ENCODE peak calls at places on chromosomes 1 and 21, in six cellular contexts. M is nephron progenitor cell, O is upper lobe of right lung, Y is H9, X is tibial nerve, N is astrocyte of the spinal cord. A is an unnamed sample.

GRCh38 chr1:29123871-29124365 is at the start of gene TMEM200B:
- DNase-seq in M (peak), O (no peak), Y (no peak), X (no peak), N (peak), A (no peak)

GRCh38 chr1:11291049-11291448 is 18.1 kb downstream of the UBIAD1 start:
- DNase-seq in N (no peak), M (no peak), X (no peak), O (no peak), Y (no peak), A (no peak)

GRCh38 chr21:45136927-45137611 is 62.7 kb downstream of the ADARB1 start:
- DNase-seq in O (peak), X (peak), Y (peak), M (peak), N (peak), A (peak)

GRCh38 chr1:1957533-1957961 is 38.5 kb upstream of the TMEM52 start:
- DNase-seq in O (no peak), M (peak), X (no peak), N (no peak), Y (no peak), A (no peak)

GRCh38 chr1:228346731-228347130 is 59.9 kb downstream of the TRIM11 start:
- DNase-seq in M (peak), O (no peak), Y (no peak), N (no peak), X (no peak), A (no peak)

GRCh38 chr1:114180742-114181141 is 27.1 kb upstream of the SYT6 start:
- DNase-seq in M (no peak), N (no peak), O (no peak), Y (no peak), X (no peak), A (no peak)

GRCh38 chr1:238061967-238062613 is 171.4 kb upstream of the ZP4 start:
- DNase-seq in Y (no peak), N (peak), X (no peak), M (no peak), O (no peak), A (no peak)

GRCh38 chr21:40120944-40121575 is 253.8 kb downstream of the PCP4 start:
- DNase-seq in X (no peak), N (peak), Y (no peak), M (no peak), O (no peak), A (no peak)

GRCh38 chr1:1432951-1433803 is 2.3 kb upstream of the VWA1 start:
- DNase-seq in N (no peak), O (peak), M (peak), X (peak), Y (peak), A (peak)

GRCh38 chr1:183231545-183231944 is 45.5 kb downstream of the LAMC2 start:
- DNase-seq in M (no peak), O (no peak), X (no peak), Y (no peak), N (no peak), A (no peak)

GRCh38 chr1:184843732-184844495 is 89.3 kb upstream of the EDEM3 start:
- DNase-seq in X (no peak), O (no peak), N (no peak), M (no peak), Y (no peak), A (no peak)

GRCh38 chr1:202270871-202271326 is 70.8 kb downstream of the UBE2T start:
- DNase-seq in X (no peak), Y (peak), O (no peak), N (no peak), M (no peak), A (no peak)

GRCh38 chr1:11558286-11558685 is 79.3 kb downstream of the DISP3 start:
- DNase-seq in Y (no peak), M (no peak), X (no peak), O (peak), N (no peak), A (no peak)

GRCh38 chr21:35154788-35155187 is 105.7 kb upstream of the RUNX1 start:
- DNase-seq in O (no peak), N (no peak), Y (no peak), X (no peak), M (no peak), A (no peak)

GRCh38 chr1:156801409-156802121 is 15.1 kb downstream of the SH2D2A start:
- DNase-seq in N (peak), X (no peak), Y (no peak), M (no peak), O (no peak), A (no peak)

GRCh38 chr1:241600496-241600901 is 39.7 kb downstream of the CHML start:
- DNase-seq in Y (no peak), O (no peak), M (no peak), N (peak), X (no peak), A (no peak)

GRCh38 chr21:41369105-41369914 is 7.5 kb downstream of the MX2 start:
- DNase-seq in O (peak), M (peak), Y (peak), N (no peak), X (no peak), A (peak)

GRCh38 chr1:181152892-181153633 is 64.6 kb downstream of the IER5 start:
- DNase-seq in Y (no peak), N (peak), O (peak), M (peak), X (peak), A (no peak)

GRCh38 chr1:58812468-58812867 is 28.6 kb upstream of the JUN start:
- DNase-seq in N (no peak), Y (no peak), M (no peak), O (no peak), X (no peak), A (no peak)

GRCh38 chr1:240562111-240562590 is 49.8 kb downstream of the GREM2 start:
- DNase-seq in Y (no peak), N (no peak), X (no peak), O (no peak), M (no peak), A (no peak)

GRCh38 chr1:185741551-185741950 is 7.4 kb downstream of the HMCN1 start:
- DNase-seq in X (no peak), N (no peak), M (no peak), Y (no peak), O (no peak), A (no peak)

GRCh38 chr1:6127587-6128163 is 52.4 kb downstream of the CHD5 start:
- DNase-seq in M (peak), Y (peak), O (peak), X (peak), N (peak), A (peak)

GRCh38 chr1:179921472-179921871 is 33.1 kb upstream of the CEP350 start:
- DNase-seq in X (no peak), O (no peak), M (no peak), N (no peak), Y (no peak), A (no peak)

GRCh38 chr1:231986631-231987291 is 360.2 kb downstream of the DISC1 start:
- DNase-seq in N (no peak), O (no peak), X (peak), M (no peak), Y (no peak), A (no peak)

GRCh38 chr1:162678439-162678838 is 46.2 kb downstream of the DDR2 start:
- DNase-seq in O (no peak), N (peak), Y (no peak), M (no peak), X (no peak), A (no peak)

GRCh38 chr1:154352581-154353459 is 27.5 kb downstream of the ATP8B2 start:
- DNase-seq in N (peak), Y (peak), X (no peak), M (peak), O (peak), A (peak)

GRCh38 chr1:33930346-33931114 is 66.7 kb downstream of the HMGB4 start:
- DNase-seq in X (no peak), O (no peak), N (no peak), Y (no peak), M (peak), A (no peak)

GRCh38 chr21:16176570-16176969 is 446.8 kb downstream of the USP25 start:
- DNase-seq in N (no peak), Y (no peak), O (no peak), M (no peak), X (no peak), A (no peak)

GRCh38 chr1:101193733-101194169 is 43.1 kb upstream of the S1PR1 start:
- DNase-seq in Y (no peak), O (no peak), X (no peak), M (no peak), N (no peak), A (no peak)

GRCh38 chr1:42733415-42734200 is 6.4 kb downstream of the CLDN19 start:
- DNase-seq in N (no peak), Y (no peak), X (no peak), O (no peak), M (no peak), A (no peak)

GRCh38 chr1:173161510-173162221 is 45.5 kb downstream of the TNFSF4 start:
- DNase-seq in Y (no peak), O (no peak), N (peak), X (no peak), M (no peak), A (no peak)

GRCh38 chr1:156933136-156933535 is 12.7 kb downstream of the LRRC71 start:
- DNase-seq in O (no peak), N (no peak), X (no peak), M (no peak), Y (no peak), A (no peak)

GRCh38 chr1:240000634-240001033 is 91.0 kb upstream of the FMN2 start:
- DNase-seq in N (peak), M (no peak), Y (no peak), X (no peak), O (no peak), A (no peak)

GRCh38 chr1:184854456-184855180 is 100.0 kb upstream of the EDEM3 start:
- DNase-seq in O (no peak), X (no peak), M (no peak), Y (no peak), N (peak), A (no peak)

GRCh38 chr1:46218443-46218842 is 15.3 kb downstream of the LURAP1 start:
- DNase-seq in O (no peak), Y (no peak), N (no peak), M (no peak), X (no peak), A (no peak)

GRCh38 chr1:76198452-76198851 is 123.9 kb downstream of the ST6GALNAC3 start:
- DNase-seq in Y (no peak), M (no peak), N (peak), X (no peak), O (no peak), A (no peak)

GRCh38 chr1:175788586-175789252 is 45.3 kb upstream of the TNR start:
- DNase-seq in Y (no peak), O (no peak), M (no peak), N (no peak), X (no peak), A (no peak)

GRCh38 chr1:175797576-175797975 is 54.2 kb upstream of the TNR start:
- DNase-seq in N (no peak), X (no peak), O (no peak), M (no peak), Y (peak), A (no peak)

GRCh38 chr1:175793617-175794016 is 50.2 kb upstream of the TNR start:
- DNase-seq in M (no peak), Y (no peak), N (no peak), X (no peak), O (no peak), A (no peak)

DNA sequence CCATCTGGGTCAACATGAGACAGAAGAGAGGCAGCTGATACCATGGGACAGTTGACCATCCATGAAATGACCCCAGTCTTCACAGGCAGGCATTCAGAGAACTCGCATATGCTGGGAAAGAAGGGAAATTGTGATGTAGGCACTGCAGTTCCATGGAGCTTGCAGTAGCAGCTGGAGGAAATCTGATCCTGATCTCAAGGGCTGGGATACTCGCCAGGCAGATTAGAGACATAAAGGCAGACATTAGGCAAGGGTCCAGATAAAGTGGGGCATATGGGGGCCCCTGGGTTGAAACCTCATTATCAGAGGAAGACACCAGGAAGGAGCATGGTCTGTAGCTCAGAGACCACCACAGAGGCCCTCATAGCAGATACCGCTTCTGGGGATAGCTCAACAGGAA is 48.7 kb upstream of the TNR start:
- DNase-seq in N (no peak), M (no peak), X (no peak), Y (no peak), O (no peak), A (no peak)
- TF ChIP-seq CTCF in N (no peak), M (no peak), X (no peak), Y (no peak), O (no peak), A (no peak)

GRCh38 chr1:158122823-158123390 is 57.8 kb upstream of the CD1D start:
- DNase-seq in Y (no peak), O (no peak), N (no peak), X (no peak), M (no peak), A (no peak)

GRCh38 chr1:158118713-158119402 is 61.8 kb upstream of the CD1D start:
- DNase-seq in Y (peak), O (no peak), N (no peak), X (no peak), M (no peak), A (no peak)

GRCh38 chr1:158124034-158124433 is 56.7 kb upstream of the CD1D start:
- DNase-seq in O (no peak), X (no peak), Y (no peak), N (peak), M (no peak), A (no peak)

GRCh38 chr1:158120254-158120653 is 60.4 kb upstream of the CD1D start:
- DNase-seq in Y (no peak), X (no peak), N (no peak), M (no peak), O (no peak), A (no peak)

DNA sequence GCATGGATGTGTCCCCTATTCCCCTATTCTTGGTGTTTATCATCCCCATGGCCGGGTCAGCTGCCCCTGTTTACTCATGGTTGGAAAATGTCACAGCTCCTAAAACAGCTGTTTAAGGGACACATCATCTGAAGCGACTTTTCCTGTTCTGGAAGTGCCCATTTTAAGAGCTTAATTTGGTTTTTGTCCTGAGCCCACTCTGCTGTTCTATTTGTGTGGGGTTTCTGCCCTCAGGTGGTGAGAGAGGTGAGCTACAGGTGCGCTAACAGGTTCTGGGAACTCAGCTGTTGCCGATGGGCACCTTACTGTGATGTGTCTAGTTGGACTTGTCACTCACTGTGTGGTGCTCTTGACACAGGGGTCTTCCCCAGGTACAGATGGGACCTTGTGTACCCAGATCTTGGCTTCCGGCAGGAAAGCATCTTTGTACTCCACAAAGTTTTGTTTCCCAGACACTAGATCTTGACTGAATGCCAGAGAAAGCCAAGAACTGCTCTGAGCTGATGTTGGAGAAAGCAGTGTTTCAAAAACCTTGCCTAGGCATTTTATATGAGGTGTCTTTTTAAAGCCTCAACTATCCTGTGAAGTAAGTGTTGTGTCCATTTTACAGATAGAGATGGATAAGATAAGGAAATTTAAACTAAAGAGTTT is 59.0 kb upstream of the CD1D start:
- DNase-seq in X (no peak), M (peak), Y (peak), N (peak), O (no peak), A (peak)
- TF ChIP-seq CTCF in X (peak), M (peak), Y (peak), N (peak), O (peak), A (peak)

DNA sequence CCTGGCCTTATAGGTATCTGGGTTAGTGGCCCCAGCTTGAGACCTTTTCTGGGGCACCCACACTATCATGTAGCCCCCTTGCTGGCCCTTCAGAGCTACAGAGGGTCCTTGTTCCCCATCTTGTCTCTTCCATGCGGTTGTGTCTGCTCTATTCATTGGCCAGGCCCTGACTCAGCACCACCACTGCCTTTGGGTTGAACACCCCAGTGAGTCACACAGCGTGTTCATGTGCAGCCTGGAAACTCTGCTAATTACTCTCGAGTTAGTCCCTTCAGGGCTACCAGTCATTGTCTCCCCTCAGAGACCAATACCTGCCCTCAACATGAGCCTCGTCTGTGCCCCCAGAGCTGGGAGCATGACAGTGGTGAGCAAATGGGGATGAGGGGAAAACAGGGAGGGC is 28.2 kb upstream of the IKBKE start:
- DNase-seq in X (no peak), M (no peak), N (peak), O (no peak), Y (no peak), A (no peak)
- TF ChIP-seq CTCF in X (no peak), M (no peak), N (no peak), O (no peak), Y (no peak), A (no peak)

DNA sequence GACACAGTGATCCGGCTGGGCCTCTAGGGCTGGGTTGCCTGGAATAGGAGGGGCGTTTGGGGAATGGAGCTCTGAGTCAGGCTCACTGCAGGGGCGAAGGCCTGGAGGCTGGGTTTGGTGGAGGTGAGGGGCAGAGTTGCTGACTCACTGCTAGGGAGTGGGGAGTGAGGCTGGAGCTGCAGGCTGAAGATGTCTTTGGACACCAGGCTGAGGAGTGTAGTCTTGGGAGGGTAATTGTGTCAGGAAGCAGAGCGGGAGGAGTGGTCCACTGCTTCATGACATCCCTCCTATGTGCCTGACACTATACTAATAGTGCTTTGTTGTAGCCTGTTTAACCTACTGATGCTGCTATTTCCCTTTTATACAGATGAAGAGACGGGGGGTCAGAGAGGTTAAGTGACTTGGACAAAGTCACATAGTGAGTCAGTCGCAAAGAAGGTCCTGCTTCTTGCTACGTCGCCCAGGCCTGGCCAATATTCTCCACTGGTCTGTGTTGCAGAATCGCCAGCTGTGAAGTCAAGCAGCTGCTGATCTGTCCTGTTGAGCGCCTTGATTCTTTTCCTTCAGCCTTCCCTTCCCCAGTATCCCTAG is 13.6 kb downstream of the ACTL8 start:
- DNase-seq in N (peak), M (no peak), O (no peak), X (no peak), Y (no peak), A (no peak)
- TF ChIP-seq CTCF in N (no peak), M (no peak), O (no peak), X (no peak), Y (no peak), A (no peak)

GRCh38 chr1:9653783-9654517 is 2.4 kb downstream of the PIK3CD start:
- DNase-seq in M (no peak), O (no peak), N (no peak), X (no peak), Y (no peak), A (no peak)

GRCh38 chr1:9651220-9651564 is 339 bp upstream of the PIK3CD start:
- DNase-seq in M (no peak), Y (no peak), N (no peak), O (no peak), X (no peak), A (no peak)

GRCh38 chr1:9653195-9653782 is 1.8 kb downstream of the PIK3CD start:
- DNase-seq in N (no peak), M (no peak), X (no peak), O (no peak), Y (no peak), A (no peak)

GRCh38 chr1:9652379-9653194 is 1.1 kb downstream of the PIK3CD start:
- DNase-seq in O (peak), X (no peak), N (no peak), M (peak), Y (no peak), A (no peak)

GRCh38 chr1:9651565-9652378 is at the start of gene PIK3CD:
- DNase-seq in Y (peak), N (peak), O (peak), X (no peak), M (peak), A (no peak)
- TF ChIP-seq CTCF in Y (no peak), N (no peak), O (no peak), X (no peak), M (no peak), A (no peak)

DNA sequence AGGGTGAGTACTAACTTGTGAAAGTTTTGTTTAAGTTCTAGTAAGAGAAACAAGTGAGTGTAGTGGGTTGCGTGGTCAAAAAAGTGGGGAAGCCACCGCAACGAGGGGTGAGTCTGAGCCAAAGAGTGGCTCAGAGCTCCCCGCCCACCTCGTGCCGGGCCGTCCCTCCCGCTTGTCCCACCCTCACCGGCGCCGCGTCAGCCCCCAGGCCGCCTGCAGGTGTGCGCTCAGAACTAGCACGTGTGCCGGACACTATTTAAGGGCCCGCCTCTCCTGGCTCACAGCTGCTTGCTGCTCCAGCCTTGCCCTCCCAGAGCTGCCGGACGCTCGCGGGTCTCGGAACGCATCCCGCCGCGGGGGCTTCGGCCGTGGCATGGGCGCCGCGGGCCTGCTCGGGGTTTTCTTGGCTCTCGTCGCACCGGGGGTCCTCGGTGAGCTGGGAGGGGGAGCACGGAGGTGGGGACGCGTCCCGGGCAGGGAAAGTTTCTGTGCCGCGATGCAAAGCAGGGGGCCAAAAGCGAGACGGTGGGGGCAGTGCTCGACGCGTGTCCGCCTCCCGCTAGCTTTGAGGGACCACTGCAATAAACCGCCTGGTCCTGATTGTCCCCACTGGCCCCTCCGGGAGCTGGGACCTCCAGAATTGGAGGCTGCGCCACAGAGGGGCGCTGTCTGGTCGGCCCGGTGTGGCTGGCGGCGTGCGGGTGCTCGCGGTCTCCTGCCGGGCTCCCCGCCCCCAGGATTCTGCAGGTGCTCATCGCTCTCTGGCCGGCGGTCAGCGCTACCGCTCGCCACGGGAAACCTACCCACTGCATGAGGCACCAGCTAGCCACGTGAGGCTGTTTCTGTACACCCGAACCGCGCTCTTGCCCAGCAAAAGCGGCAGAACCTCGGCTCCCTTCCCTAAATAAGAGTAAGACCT is at the start of gene CR2:
- DNase-seq in M (peak), X (no peak), Y (peak), N (no peak), O (peak), A (peak)
- TF ChIP-seq CTCF in M (no peak), X (peak), Y (peak), N (no peak), O (peak), A (peak)